ENCODE peak calls at places on chromosomes 1 and 21, in four cellular contexts. F is activated CD4-positive, alpha-beta T cell treated with anti-CD3 and anti-CD28 coated beads, Interleukin-2, amount 50 U/mL, for 48 hours; Q is type B pancreatic cell; J is HuH-7. R is an unnamed sample.

GRCh38 chr1:209150114-209150513 is 433.4 kb upstream of the CAMK1G start:
- DNase-seq in F (no peak), Q (no peak), J (peak; percentile 12), R (peak; percentile 47)

GRCh38 chr1:89873757-89874156 is 52.9 kb downstream of the LRRC8D start:
- DNase-seq in F (no peak), Q (no peak), J (no peak), R (no peak)

GRCh38 chr21:23876925-23877558 is 1730.2 kb downstream of the MRPL39 start:
- DNase-seq in F (no peak), Q (no peak), J (no peak), R (no peak)

GRCh38 chr1:211382182-211382713 is 55.6 kb downstream of the TRAF5 start:
- DNase-seq in F (no peak), Q (no peak), J (no peak), R (no peak)

GRCh38 chr1:46642091-46642680 is 25.6 kb upstream of the MOB3C start:
- DNase-seq in F (no peak), Q (no peak), J (no peak), R (no peak)

GRCh38 chr1:40923511-40924020 is 55.9 kb upstream of the CTPS1 start:
- DNase-seq in F (no peak), Q (no peak), J (no peak), R (no peak)

GRCh38 chr1:154499446-154499845 is 2.6 kb upstream of the TDRD10 start:
- DNase-seq in F (no peak), Q (no peak), J (no peak), R (no peak)

GRCh38 chr1:97806996-97807395 is 113.8 kb downstream of the DPYD start:
- DNase-seq in F (no peak), Q (no peak), J (no peak), R (peak; percentile 38)

GRCh38 chr1:48493970-48494769 is 22.2 kb upstream of the SPATA6 start:
- DNase-seq in F (no peak), Q (no peak), J (peak; percentile 47), R (peak; percentile 72)

GRCh38 chr1:53592521-53592982 is 133.4 kb downstream of the DMRTB1 start:
- DNase-seq in F (no peak), Q (no peak), J (no peak), R (no peak)

GRCh38 chr1:20401405-20402010 is 84.5 kb downstream of the CAMK2N1 start:
- DNase-seq in F (no peak), Q (peak; percentile 53), J (no peak), R (no peak)

GRCh38 chr1:160672789-160673695 is 26.2 kb upstream of the SLAMF1 start:
- DNase-seq in F (peak; percentile 59), Q (no peak), J (no peak), R (no peak)

GRCh38 chr21:38795475-38795874 is 10.3 kb upstream of the ETS2 start:
- DNase-seq in F (no peak), Q (no peak), J (no peak), R (no peak)

GRCh38 chr21:15735409-15735808 is 5.6 kb downstream of the USP25 start:
- DNase-seq in F (no peak), Q (no peak), J (no peak), R (no peak)

GRCh38 chr1:43565600-43566360 is 35.1 kb downstream of the PTPRF start:
- DNase-seq in F (peak; percentile 72), Q (peak; percentile 82), J (no peak), R (no peak)

GRCh38 chr1:232445361-232446106 is 184.4 kb downstream of the SIPA1L2 start:
- DNase-seq in F (no peak), Q (no peak), J (no peak), R (no peak)

GRCh38 chr1:1185101-1185765 is 11.6 kb downstream of the TTLL10 start:
- DNase-seq in F (no peak), Q (no peak), J (no peak), R (no peak)

GRCh38 chr1:29504266-29504665 is 267.9 kb downstream of the PTPRU start:
- DNase-seq in F (no peak), Q (no peak), J (no peak), R (no peak)

GRCh38 chr1:31977361-31978131 is 36.1 kb upstream of the KHDRBS1 start:
- DNase-seq in F (no peak), Q (no peak), J (peak; percentile 39), R (peak; percentile 31)

GRCh38 chr1:36159614-36160387 is 3.8 kb downstream of the MAP7D1 start:
- DNase-seq in F (no peak), Q (no peak), J (no peak), R (no peak)

GRCh38 chr1:156801409-156802121 is 15.1 kb downstream of the SH2D2A start:
- DNase-seq in F (no peak), Q (no peak), J (no peak), R (peak; percentile 93)

GRCh38 chr1:2592672-2593071 is 6.1 kb downstream of the PRXL2B start:
- DNase-seq in F (no peak), Q (no peak), J (no peak), R (no peak)

GRCh38 chr21:42081138-42081537 is 10.0 kb downstream of the UMODL1 start:
- DNase-seq in F (no peak), Q (no peak), J (no peak), R (no peak)

GRCh38 chr1:31444725-31445448 is 31.9 kb downstream of the SERINC2 start:
- DNase-seq in F (no peak), Q (no peak), J (peak; percentile 58), R (no peak)

GRCh38 chr1:22321917-22322316 is 129.7 kb upstream of the ZBTB40 start:
- DNase-seq in F (no peak), Q (peak; percentile 48), J (no peak), R (no peak)

GRCh38 chr21:46052703-46053651 is 44.9 kb upstream of the COL6A2 start:
- DNase-seq in F (peak; percentile 64), Q (peak; percentile 64), J (no peak), R (no peak)

GRCh38 chr1:231983266-231984193 is 356.9 kb downstream of the DISC1 start:
- DNase-seq in F (no peak), Q (no peak), J (no peak), R (no peak)

GRCh38 chr1:55321947-55322346 is 106.8 kb upstream of the USP24 start:
- DNase-seq in F (no peak), Q (no peak), J (no peak), R (no peak)